ENCODE peak calls at places on chromosomes 4 and X, in nine cellular contexts. One of them, this sample, is unnamed.

GRCh38 chrX:72048515-72049455 is 82.9 kb downstream of the RTL5 start:
- DNase-seq in IMR-90: no peak
- DNase-seq in PC-9: no peak
- DNase-seq in CD8-positive, alpha-beta memory T cell: no peak
- DNase-seq in spleen: no peak
- DNase-seq in uterus: no peak
- DNase-seq in cardiac muscle cell: no peak
- DNase-seq in iPS DF 6.9: no peak
- DNase-seq in lung: no peak
- DNase-seq in this sample: no peak

GRCh38 chrX:46611658-46612362 is 38.2 kb downstream of the CHST7 start:
- DNase-seq in IMR-90: no peak
- DNase-seq in cardiac muscle cell: no peak
- DNase-seq in spleen: no peak
- DNase-seq in iPS DF 6.9: no peak
- DNase-seq in PC-9: no peak
- DNase-seq in uterus: no peak
- DNase-seq in lung: no peak
- DNase-seq in CD8-positive, alpha-beta memory T cell: peak
- DNase-seq in this sample: no peak

GRCh38 chr4:140952709-140953108 is 180.6 kb downstream of the RNF150 start:
- DNase-seq in iPS DF 6.9: no peak
- DNase-seq in cardiac muscle cell: peak
- DNase-seq in lung: no peak
- DNase-seq in spleen: no peak
- DNase-seq in uterus: no peak
- DNase-seq in PC-9: no peak
- DNase-seq in CD8-positive, alpha-beta memory T cell: no peak
- DNase-seq in IMR-90: peak
- DNase-seq in this sample: no peak

GRCh38 chr4:86557526-86557925 is 36.6 kb upstream of the PTPN13 start:
- DNase-seq in uterus: no peak
- DNase-seq in spleen: no peak
- DNase-seq in iPS DF 6.9: no peak
- DNase-seq in CD8-positive, alpha-beta memory T cell: no peak
- DNase-seq in PC-9: no peak
- DNase-seq in cardiac muscle cell: no peak
- DNase-seq in lung: no peak
- DNase-seq in IMR-90: peak
- DNase-seq in this sample: no peak

GRCh38 chrX:1673337-1673736 is 58.5 kb downstream of the ASMT start:
- DNase-seq in CD8-positive, alpha-beta memory T cell: peak
- DNase-seq in iPS DF 6.9: no peak
- DNase-seq in uterus: no peak
- DNase-seq in IMR-90: no peak
- DNase-seq in spleen: peak
- DNase-seq in cardiac muscle cell: peak
- DNase-seq in PC-9: no peak
- DNase-seq in lung: no peak
- DNase-seq in this sample: no peak

GRCh38 chrX:78024349-78025108 is 55.1 kb upstream of the PGAM4 start:
- DNase-seq in lung: peak
- DNase-seq in iPS DF 6.9: no peak
- DNase-seq in uterus: no peak
- DNase-seq in spleen: no peak
- DNase-seq in cardiac muscle cell: peak
- DNase-seq in CD8-positive, alpha-beta memory T cell: peak
- DNase-seq in IMR-90: peak
- DNase-seq in PC-9: peak
- DNase-seq in this sample: no peak

GRCh38 chrX:123833387-123833786 is 26.5 kb upstream of the XIAP start:
- DNase-seq in PC-9: peak
- DNase-seq in iPS DF 6.9: peak
- DNase-seq in IMR-90: peak
- DNase-seq in uterus: peak
- DNase-seq in cardiac muscle cell: peak
- DNase-seq in lung: peak
- DNase-seq in spleen: no peak
- DNase-seq in CD8-positive, alpha-beta memory T cell: peak
- DNase-seq in this sample: no peak

GRCh38 chr4:68951078-68951805 is at the start of gene UGT2A3:
- DNase-seq in iPS DF 6.9: peak
- DNase-seq in lung: no peak
- DNase-seq in uterus: no peak
- DNase-seq in CD8-positive, alpha-beta memory T cell: no peak
- DNase-seq in cardiac muscle cell: no peak
- DNase-seq in PC-9: no peak
- DNase-seq in IMR-90: no peak
- DNase-seq in spleen: no peak
- DNase-seq in this sample: no peak

GRCh38 chrX:56763556-56764152 is 34.6 kb downstream of the NBDY start:
- DNase-seq in PC-9: no peak
- DNase-seq in lung: peak
- DNase-seq in CD8-positive, alpha-beta memory T cell: peak
- DNase-seq in cardiac muscle cell: no peak
- DNase-seq in uterus: peak
- DNase-seq in IMR-90: peak
- DNase-seq in spleen: peak
- DNase-seq in iPS DF 6.9: no peak
- DNase-seq in this sample: no peak

GRCh38 chr4:106614446-106614845 is 245.9 kb upstream of the GIMD1 start:
- DNase-seq in iPS DF 6.9: no peak
- DNase-seq in PC-9: no peak
- DNase-seq in spleen: no peak
- DNase-seq in cardiac muscle cell: no peak
- DNase-seq in uterus: no peak
- DNase-seq in IMR-90: peak
- DNase-seq in CD8-positive, alpha-beta memory T cell: no peak
- DNase-seq in lung: no peak
- DNase-seq in this sample: no peak

GRCh38 chr4:87171944-87172343 is 48.5 kb downstream of the KLHL8 start:
- DNase-seq in uterus: no peak
- DNase-seq in lung: no peak
- DNase-seq in CD8-positive, alpha-beta memory T cell: no peak
- DNase-seq in IMR-90: no peak
- DNase-seq in iPS DF 6.9: no peak
- DNase-seq in PC-9: no peak
- DNase-seq in spleen: no peak
- DNase-seq in cardiac muscle cell: no peak
- DNase-seq in this sample: no peak

GRCh38 chr4:40316333-40316781 is 18.8 kb upstream of the CHRNA9 start:
- DNase-seq in IMR-90: peak
- DNase-seq in CD8-positive, alpha-beta memory T cell: peak
- DNase-seq in cardiac muscle cell: peak
- DNase-seq in PC-9: peak
- DNase-seq in lung: no peak
- DNase-seq in iPS DF 6.9: no peak
- DNase-seq in spleen: no peak
- DNase-seq in uterus: peak
- DNase-seq in this sample: no peak

GRCh38 chrX:72208126-72208525 is 26.6 kb downstream of the PIN4 start:
- DNase-seq in iPS DF 6.9: no peak
- DNase-seq in lung: no peak
- DNase-seq in IMR-90: peak
- DNase-seq in PC-9: no peak
- DNase-seq in spleen: no peak
- DNase-seq in CD8-positive, alpha-beta memory T cell: no peak
- DNase-seq in cardiac muscle cell: no peak
- DNase-seq in uterus: no peak
- DNase-seq in this sample: no peak

GRCh38 chrX:154305481-154306205 is 10.0 kb downstream of the TKTL1 start:
- DNase-seq in PC-9: no peak
- DNase-seq in uterus: no peak
- DNase-seq in iPS DF 6.9: no peak
- DNase-seq in CD8-positive, alpha-beta memory T cell: no peak
- DNase-seq in IMR-90: no peak
- DNase-seq in spleen: peak
- DNase-seq in cardiac muscle cell: no peak
- DNase-seq in lung: no peak
- DNase-seq in this sample: no peak

GRCh38 chr4:44256414-44256813 is 192.2 kb downstream of the KCTD8 start:
- DNase-seq in uterus: no peak
- DNase-seq in iPS DF 6.9: no peak
- DNase-seq in PC-9: no peak
- DNase-seq in spleen: no peak
- DNase-seq in cardiac muscle cell: no peak
- DNase-seq in CD8-positive, alpha-beta memory T cell: no peak
- DNase-seq in lung: no peak
- DNase-seq in IMR-90: no peak
- DNase-seq in this sample: no peak

GRCh38 chr4:174423257-174423944 is 98.9 kb downstream of the HPGD start:
- DNase-seq in uterus: peak
- DNase-seq in iPS DF 6.9: no peak
- DNase-seq in CD8-positive, alpha-beta memory T cell: peak
- DNase-seq in lung: no peak
- DNase-seq in cardiac muscle cell: peak
- DNase-seq in spleen: no peak
- DNase-seq in PC-9: peak
- DNase-seq in IMR-90: peak
- DNase-seq in this sample: peak

GRCh38 chr4:171676555-171677215 is 136.5 kb upstream of the GALNTL6 start:
- DNase-seq in cardiac muscle cell: no peak
- DNase-seq in uterus: no peak
- DNase-seq in spleen: no peak
- DNase-seq in PC-9: no peak
- DNase-seq in lung: no peak
- DNase-seq in iPS DF 6.9: no peak
- DNase-seq in CD8-positive, alpha-beta memory T cell: no peak
- DNase-seq in IMR-90: no peak
- DNase-seq in this sample: no peak

GRCh38 chrX:77436682-77437081 is 10.5 kb upstream of the FGF16 start:
- DNase-seq in iPS DF 6.9: no peak
- DNase-seq in CD8-positive, alpha-beta memory T cell: no peak
- DNase-seq in IMR-90: peak
- DNase-seq in spleen: no peak
- DNase-seq in lung: no peak
- DNase-seq in uterus: no peak
- DNase-seq in PC-9: no peak
- DNase-seq in cardiac muscle cell: no peak
- DNase-seq in this sample: no peak

GRCh38 chr4:152255437-152255836 is 280.5 kb downstream of the FBXW7 start:
- DNase-seq in IMR-90: peak
- DNase-seq in PC-9: no peak
- DNase-seq in spleen: no peak
- DNase-seq in lung: no peak
- DNase-seq in cardiac muscle cell: no peak
- DNase-seq in CD8-positive, alpha-beta memory T cell: peak
- DNase-seq in uterus: no peak
- DNase-seq in iPS DF 6.9: no peak
- DNase-seq in this sample: no peak

GRCh38 chr4:2753444-2753843 is 2.7 kb downstream of the TNIP2 start:
- DNase-seq in lung: no peak
- DNase-seq in uterus: no peak
- DNase-seq in iPS DF 6.9: no peak
- DNase-seq in CD8-positive, alpha-beta memory T cell: no peak
- DNase-seq in spleen: peak
- DNase-seq in PC-9: no peak
- DNase-seq in cardiac muscle cell: no peak
- DNase-seq in IMR-90: no peak
- DNase-seq in this sample: no peak

GRCh38 chr4:2755821-2756690 is at the start of gene TNIP2:
- DNase-seq in iPS DF 6.9: no peak
- DNase-seq in IMR-90: peak
- DNase-seq in CD8-positive, alpha-beta memory T cell: peak
- DNase-seq in spleen: peak
- DNase-seq in PC-9: peak
- DNase-seq in uterus: peak
- DNase-seq in lung: peak
- DNase-seq in cardiac muscle cell: peak
- DNase-seq in this sample: no peak

GRCh38 chr4:2757426-2757825 is 1.3 kb upstream of the TNIP2 start:
- DNase-seq in spleen: peak
- DNase-seq in lung: no peak
- DNase-seq in iPS DF 6.9: no peak
- DNase-seq in cardiac muscle cell: no peak
- DNase-seq in IMR-90: no peak
- DNase-seq in PC-9: no peak
- DNase-seq in uterus: no peak
- DNase-seq in CD8-positive, alpha-beta memory T cell: no peak
- DNase-seq in this sample: no peak

GRCh38 chr4:2756691-2757350 is 685 bp upstream of the TNIP2 start:
- DNase-seq in lung: no peak
- DNase-seq in iPS DF 6.9: no peak
- DNase-seq in PC-9: no peak
- DNase-seq in uterus: no peak
- DNase-seq in CD8-positive, alpha-beta memory T cell: no peak
- DNase-seq in cardiac muscle cell: no peak
- DNase-seq in spleen: peak
- DNase-seq in IMR-90: no peak
- DNase-seq in this sample: no peak

GRCh38 chr4:2754848-2755820 is 1.0 kb downstream of the TNIP2 start:
- DNase-seq in iPS DF 6.9: no peak
- DNase-seq in spleen: peak
- DNase-seq in uterus: no peak
- DNase-seq in CD8-positive, alpha-beta memory T cell: no peak
- DNase-seq in cardiac muscle cell: no peak
- DNase-seq in IMR-90: no peak
- DNase-seq in PC-9: no peak
- DNase-seq in lung: no peak
- DNase-seq in this sample: no peak
- H3K27ac ChIP-seq in iPS DF 6.9: no peak
- H3K27ac ChIP-seq in spleen: no peak
- H3K27ac ChIP-seq in uterus: peak
- H3K27ac ChIP-seq in CD8-positive, alpha-beta memory T cell: peak
- H3K27ac ChIP-seq in cardiac muscle cell: peak
- H3K27ac ChIP-seq in IMR-90: peak
- H3K27ac ChIP-seq in PC-9: no peak
- H3K27ac ChIP-seq in lung: peak
- H3K27ac ChIP-seq in this sample: peak

GRCh38 chr4:25800253-25800652 is 62.5 kb downstream of the SEL1L3 start:
- DNase-seq in spleen: no peak
- DNase-seq in PC-9: no peak
- DNase-seq in cardiac muscle cell: no peak
- DNase-seq in CD8-positive, alpha-beta memory T cell: no peak
- DNase-seq in iPS DF 6.9: no peak
- DNase-seq in lung: no peak
- DNase-seq in IMR-90: no peak
- DNase-seq in uterus: no peak
- DNase-seq in this sample: no peak
- H3K27ac ChIP-seq in spleen: no peak
- H3K27ac ChIP-seq in PC-9: no peak
- H3K27ac ChIP-seq in cardiac muscle cell: no peak
- H3K27ac ChIP-seq in CD8-positive, alpha-beta memory T cell: no peak
- H3K27ac ChIP-seq in iPS DF 6.9: no peak
- H3K27ac ChIP-seq in lung: no peak
- H3K27ac ChIP-seq in IMR-90: no peak
- H3K27ac ChIP-seq in uterus: no peak
- H3K27ac ChIP-seq in this sample: no peak

GRCh38 chrX:37679230-37679629 is 6.4 kb upstream of the XK start:
- DNase-seq in uterus: no peak
- DNase-seq in spleen: no peak
- DNase-seq in CD8-positive, alpha-beta memory T cell: no peak
- DNase-seq in iPS DF 6.9: no peak
- DNase-seq in PC-9: no peak
- DNase-seq in cardiac muscle cell: no peak
- DNase-seq in IMR-90: no peak
- DNase-seq in lung: no peak
- DNase-seq in this sample: no peak
- H3K27ac ChIP-seq in uterus: no peak
- H3K27ac ChIP-seq in spleen: no peak
- H3K27ac ChIP-seq in CD8-positive, alpha-beta memory T cell: no peak
- H3K27ac ChIP-seq in iPS DF 6.9: no peak
- H3K27ac ChIP-seq in PC-9: no peak
- H3K27ac ChIP-seq in cardiac muscle cell: no peak
- H3K27ac ChIP-seq in IMR-90: no peak
- H3K27ac ChIP-seq in lung: no peak
- H3K27ac ChIP-seq in this sample: no peak

GRCh38 chr4:80074059-80074458 is 1.0 kb upstream of the ANTXR2 start:
- DNase-seq in iPS DF 6.9: no peak
- DNase-seq in CD8-positive, alpha-beta memory T cell: no peak
- DNase-seq in IMR-90: no peak
- DNase-seq in PC-9: no peak
- DNase-seq in lung: no peak
- DNase-seq in cardiac muscle cell: peak
- DNase-seq in uterus: no peak
- DNase-seq in spleen: no peak
- DNase-seq in this sample: no peak
- H3K27ac ChIP-seq in iPS DF 6.9: no peak
- H3K27ac ChIP-seq in CD8-positive, alpha-beta memory T cell: peak
- H3K27ac ChIP-seq in IMR-90: no peak
- H3K27ac ChIP-seq in PC-9: no peak
- H3K27ac ChIP-seq in lung: no peak
- H3K27ac ChIP-seq in cardiac muscle cell: peak
- H3K27ac ChIP-seq in uterus: peak
- H3K27ac ChIP-seq in spleen: peak
- H3K27ac ChIP-seq in this sample: peak